ENCODE peak calls at places on chromosomes 5 and 9, in six cellular contexts. Z, F, V, K, L and A are unnamed samples. For H3K9me2, the result is how much of the 10 kb centered on the place peaks cover.

GRCh38 chr9:129322641-129323375 is 144.7 kb upstream of the IER5L start:
- DNase-seq in Z (no peak), F (no peak), V (no peak), K (no peak), L (no peak), A (no peak)

GRCh38 chr5:10456583-10457562 is 15.2 kb downstream of the ROPN1L start:
- DNase-seq in Z (no peak), F (no peak), V (no peak), K (peak), L (no peak), A (peak)

GRCh38 chr5:10366310-10367297 is 13.1 kb downstream of the MARCHF6 start:
- DNase-seq in Z (peak), F (peak), V (no peak), K (peak), L (no peak), A (peak)

GRCh38 chr5:1401681-1402096 is 43.6 kb downstream of the SLC6A3 start:
- DNase-seq in Z (no peak), F (no peak), V (no peak), K (no peak), L (no peak), A (no peak)

GRCh38 chr9:134321571-134321930 is 4.7 kb upstream of the RXRA start:
- DNase-seq in Z (no peak), F (no peak), V (no peak), K (no peak), L (no peak), A (no peak)

GRCh38 chr5:143176048-143176447 is 227.4 kb downstream of the NR3C1 start:
- DNase-seq in Z (no peak), F (no peak), V (no peak), K (no peak), L (no peak), A (peak)

GRCh38 chr5:150376799-150377771 is 19.6 kb downstream of the TCOF1 start:
- DNase-seq in Z (no peak), F (no peak), V (no peak), K (no peak), L (no peak), A (peak)

GRCh38 chr9:26329974-26330373 is 562.6 kb downstream of the CAAP1 start:
- DNase-seq in Z (no peak), F (peak), V (no peak), K (no peak), L (no peak), A (no peak)

GRCh38 chr5:13108281-13108680 is 836.2 kb downstream of the DNAH5 start:
- DNase-seq in Z (no peak), F (no peak), V (no peak), K (peak), L (no peak), A (no peak)

GRCh38 chr9:123335227-123335985 is 20.6 kb upstream of the CRB2 start:
- DNase-seq in Z (peak), F (peak), V (no peak), K (no peak), L (peak), A (peak)

GRCh38 chr5:82100303-82101077 is 128.7 kb downstream of the ATG10 start:
- DNase-seq in Z (no peak), F (no peak), V (peak), K (peak), L (peak), A (peak)

GRCh38 chr9:91953723-91954122 is 3.7 kb upstream of the ROR2 start:
- DNase-seq in Z (no peak), F (no peak), V (no peak), K (no peak), L (no peak), A (no peak)

GRCh38 chr5:195401-196160 is 4.3 kb downstream of the LRRC14B start:
- DNase-seq in Z (no peak), F (no peak), V (no peak), K (no peak), L (peak), A (no peak)

GRCh38 chr5:4942831-4943178 is 197.3 kb upstream of the ADAMTS16 start:
- DNase-seq in Z (no peak), F (no peak), V (no peak), K (no peak), L (peak), A (no peak)

GRCh38 chr9:20491612-20492011 is 130.7 kb downstream of the MLLT3 start:
- DNase-seq in Z (no peak), F (no peak), V (no peak), K (no peak), L (no peak), A (no peak)

GRCh38 chr5:68778467-68778866 is 315.3 kb upstream of the SLC30A5 start:
- DNase-seq in Z (no peak), F (peak), V (peak), K (peak), L (no peak), A (no peak)

GRCh38 chr9:121556580-121556979 is 56.9 kb upstream of the GGTA1 start:
- DNase-seq in Z (peak), F (peak), V (no peak), K (peak), L (no peak), A (peak)

GRCh38 chr5:171336486-171337206 is 27.6 kb downstream of the TLX3 start:
- DNase-seq in Z (peak), F (peak), V (peak), K (peak), L (peak), A (peak)

GRCh38 chr9:89052470-89053097 is 61.3 kb downstream of the S1PR3 start:
- DNase-seq in Z (no peak), F (peak), V (no peak), K (no peak), L (no peak), A (no peak)

GRCh38 chr9:121217609-121218292 is 16.1 kb upstream of the RAB14 start:
- DNase-seq in Z (no peak), F (no peak), V (no peak), K (peak), L (no peak), A (peak)

GRCh38 chr5:78992136-78992535 is 7.0 kb upstream of the ARSB start:
- DNase-seq in Z (no peak), F (no peak), V (no peak), K (no peak), L (no peak), A (no peak)

GRCh38 chr5:111863801-111864200 is 106.8 kb upstream of the NREP start:
- DNase-seq in Z (no peak), F (no peak), V (no peak), K (peak), L (no peak), A (peak)

GRCh38 chr5:61167382-61167781 is 5.1 kb upstream of the SMIM15 start:
- DNase-seq in Z (peak), F (peak), V (peak), K (peak), L (peak), A (peak)

GRCh38 chr5:56951946-56952691 is at the start of gene MIER3:
- DNase-seq in Z (peak), F (peak), V (peak), K (peak), L (peak), A (peak)

GRCh38 chr5:174751154-174751990 is 27.0 kb downstream of the MSX2 start:
- DNase-seq in Z (no peak), F (peak), V (no peak), K (no peak), L (peak), A (peak)

GRCh38 chr5:16493261-16493660 is 27.7 kb upstream of the ZNF622 start:
- DNase-seq in Z (peak), F (no peak), V (no peak), K (peak), L (no peak), A (peak)

GRCh38 chr9:99907208-99907532 is 716 bp downstream of the STX17 start:
- DNase-seq in Z (no peak), F (no peak), V (no peak), K (no peak), L (no peak), A (no peak)

GRCh38 chr5:59562756-59563389 is 330.7 kb downstream of the PDE4D start:
- DNase-seq in Z (peak), F (no peak), V (peak), K (peak), L (peak), A (peak)

GRCh38 chr5:131536211-131536826 is 98.7 kb downstream of the RAPGEF6 start:
- DNase-seq in Z (no peak), F (no peak), V (peak), K (no peak), L (no peak), A (peak)

GRCh38 chr5:67338416-67338815 is 141.8 kb upstream of the CD180 start:
- DNase-seq in Z (no peak), F (no peak), V (no peak), K (no peak), L (no peak), A (peak)

GRCh38 chr9:72022846-72023245 is 37.6 kb downstream of the C9orf57 start:
- DNase-seq in Z (no peak), F (peak), V (no peak), K (peak), L (no peak), A (peak)

GRCh38 chr9:136023401-136024225 is 62.4 kb upstream of the UBAC1 start:
- DNase-seq in Z (no peak), F (no peak), V (no peak), K (no peak), L (no peak), A (peak)

GRCh38 chr9:33840381-33840780 is 23.4 kb downstream of the UBE2R2 start:
- DNase-seq in Z (no peak), F (no peak), V (no peak), K (no peak), L (no peak), A (peak)

GRCh38 chr5:73180561-73180960 is 7.6 kb downstream of the TMEM174 start:
- DNase-seq in Z (no peak), F (no peak), V (no peak), K (peak), L (no peak), A (no peak)

GRCh38 chr9:85949591-85950335 is 8.8 kb downstream of the NAA35 start:
- DNase-seq in Z (no peak), F (no peak), V (no peak), K (no peak), L (no peak), A (peak)

GRCh38 chr9:134707031-134707680 is 65.6 kb downstream of the COL5A1 start:
- DNase-seq in Z (no peak), F (peak), V (no peak), K (no peak), L (no peak), A (peak)

DNA sequence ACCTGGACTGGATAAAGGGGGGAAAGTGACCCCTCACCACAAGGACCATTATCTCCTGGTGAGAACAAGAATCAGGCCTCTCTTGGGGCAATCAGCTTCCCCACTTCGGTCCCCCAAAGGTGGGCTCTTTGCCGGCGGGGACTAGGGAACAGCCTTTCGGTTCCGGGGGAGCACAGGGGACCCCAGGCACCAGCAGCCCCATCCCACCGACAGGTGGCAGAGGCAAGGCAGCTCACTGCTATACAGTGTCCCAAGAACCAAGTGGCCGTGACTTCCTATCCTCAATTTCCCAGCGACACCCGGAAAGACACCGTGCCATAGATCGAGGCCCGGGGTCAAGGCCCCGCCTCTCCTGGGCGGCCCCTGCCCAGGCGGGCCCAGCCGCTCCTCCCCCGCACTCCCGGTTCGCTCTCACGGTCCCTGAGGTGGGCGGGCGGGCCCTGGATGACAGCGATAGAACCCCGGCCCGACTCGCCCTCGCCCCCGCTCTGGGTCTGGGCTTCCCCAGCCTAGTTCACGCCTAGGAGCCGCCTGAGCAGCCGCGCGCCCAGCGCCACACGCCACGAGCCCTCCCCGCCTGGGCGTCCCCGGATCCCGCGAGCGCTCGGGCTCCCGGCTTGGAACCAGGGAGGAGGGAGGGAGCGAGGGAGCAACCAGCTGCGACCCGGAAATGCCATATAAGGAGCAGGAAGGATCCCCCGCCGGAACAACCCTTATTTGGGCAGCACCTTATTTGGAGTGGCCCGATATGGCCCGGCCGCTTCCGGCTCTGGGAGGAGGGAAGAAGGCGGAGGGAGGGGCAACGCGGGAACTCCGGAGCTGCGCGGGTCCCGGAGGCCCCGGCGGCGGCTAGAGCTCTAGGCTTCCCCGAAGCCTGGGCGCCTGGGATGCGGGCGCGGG is 641 bp upstream of the EGR1 start:
- DNase-seq in Z (peak), F (peak), V (peak), K (peak), L (peak), A (peak)
- H2AFZ ChIP-seq in Z (peak), F (no peak), V (peak), K (peak), L (peak), A (peak)

GRCh38 chr5:52885614-52886013 is 97.9 kb downstream of the ITGA1 start:
- DNase-seq in Z (no peak), F (no peak), V (no peak), K (no peak), L (no peak), A (no peak)
- H3K9me2 ChIP-seq in Z (under half), F (under half), V (under half), K (under half), L (under half), A (under half)

DNA sequence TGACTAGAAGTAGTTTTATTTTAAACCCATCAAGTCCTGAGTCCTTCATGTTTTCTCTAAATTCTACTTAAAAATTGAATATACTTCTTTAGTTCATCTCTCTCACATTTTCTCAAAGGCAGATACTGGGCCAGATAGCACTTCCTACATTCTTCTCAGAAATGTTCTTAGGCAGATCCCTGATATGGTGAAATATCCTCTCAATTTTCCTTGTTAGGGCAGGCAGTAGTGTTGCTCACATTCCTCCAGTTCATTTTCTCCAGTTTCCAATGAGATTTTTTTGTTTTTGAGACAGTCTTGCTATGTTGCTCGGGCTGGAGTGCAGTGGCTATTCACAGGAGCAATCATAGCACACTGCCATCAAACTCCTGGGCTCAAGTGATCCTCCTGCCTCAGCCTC is 5.7 kb downstream of the GCNT1 start:
- DNase-seq in Z (no peak), F (no peak), V (no peak), K (no peak), L (no peak), A (no peak)
- H3K27ac ChIP-seq in Z (no peak), F (peak), V (no peak), K (no peak), L (no peak), A (no peak)

DNA sequence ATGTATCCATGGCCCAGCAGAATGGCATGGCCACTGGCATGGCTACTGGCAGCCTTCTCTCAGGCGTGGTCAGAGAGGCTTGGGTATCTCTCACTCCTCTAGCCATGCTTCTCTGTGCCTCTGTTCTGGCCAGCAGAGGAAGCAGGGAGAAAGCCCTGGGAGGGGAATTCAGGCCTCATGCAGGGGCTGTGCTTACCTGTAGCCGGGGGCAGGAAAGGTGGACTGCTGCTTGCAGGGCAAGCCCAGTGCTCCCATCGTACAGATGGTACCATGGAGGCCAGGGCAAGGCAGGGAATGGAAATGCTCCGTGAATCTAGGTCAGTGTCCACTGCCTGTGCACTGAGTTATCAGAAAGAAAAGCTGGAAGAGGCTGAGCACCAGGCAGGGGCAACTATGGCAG is 2.7 kb downstream of the OR13J1 start:
- DNase-seq in Z (no peak), F (no peak), V (no peak), K (no peak), L (no peak), A (no peak)
- H2AFZ ChIP-seq in Z (no peak), F (no peak), V (no peak), K (no peak), L (no peak), A (no peak)